ENCODE peak calls at places on chromosomes 7 and 10, in four cellular contexts. T is SK-N-SH, O is H1, U is HCT116. E is an unnamed sample.

GRCh38 chr10:98006266-98006665 is 24.2 kb downstream of the CRTAC1 start:
- DNase-seq in T (peak), O (no peak), U (no peak), E (no peak)

GRCh38 chr7:135661311-135662122 is 797 bp upstream of the STMP1 start:
- DNase-seq in T (no peak), O (no peak), U (no peak), E (no peak)

GRCh38 chr10:59104186-59104585 is 72.3 kb upstream of the PHYHIPL start:
- DNase-seq in T (no peak), O (no peak), U (no peak), E (no peak)

GRCh38 chr7:106568680-106569499 is 92.1 kb downstream of the CCDC71L start:
- DNase-seq in T (peak), O (no peak), U (peak), E (peak)

GRCh38 chr7:39357648-39358047 is 208.6 kb upstream of the YAE1 start:
- DNase-seq in T (no peak), O (peak), U (peak), E (no peak)

GRCh38 chr10:49318028-49318427 is 19.1 kb downstream of the C10orf71 start:
- DNase-seq in T (no peak), O (no peak), U (no peak), E (no peak)

GRCh38 chr10:4691776-4692175 is 134.2 kb upstream of the AKR1E2 start:
- DNase-seq in T (no peak), O (no peak), U (no peak), E (peak)

GRCh38 chr10:22984066-22984465 is 56.2 kb downstream of the ARMC3 start:
- DNase-seq in T (no peak), O (no peak), U (no peak), E (peak)

GRCh38 chr10:659710-660141 is 29.7 kb downstream of the DIP2C start:
- DNase-seq in T (no peak), O (no peak), U (no peak), E (no peak)

GRCh38 chr7:6385110-6385792 is 62.5 kb downstream of the DAGLB start:
- DNase-seq in T (no peak), O (no peak), U (peak), E (no peak)

GRCh38 chr7:5448378-5449042 is 24.9 kb upstream of the TNRC18 start:
- DNase-seq in T (peak), O (no peak), U (no peak), E (no peak)

GRCh38 chr7:19681596-19681995 is 27.2 kb downstream of the POLR1F start:
- DNase-seq in T (no peak), O (no peak), U (no peak), E (no peak)

GRCh38 chr7:21377545-21377944 is 50.3 kb upstream of the SP4 start:
- DNase-seq in T (no peak), O (no peak), U (peak), E (no peak)

GRCh38 chr10:26566525-26567348 is 128.6 kb downstream of the APBB1IP start:
- DNase-seq in T (peak), O (peak), U (no peak), E (no peak)
- H3K4me3 ChIP-seq in T (peak), O (peak), U (no peak), E (no peak)

GRCh38 chr7:102872460-102872859 is 40.3 kb upstream of the LRRC17 start:
- DNase-seq in T (no peak), O (no peak), U (no peak), E (no peak)
- TF ChIP-seq POLR2AphosphoS5 in T (peak), O (no peak), U (no peak), E (no peak)

DNA sequence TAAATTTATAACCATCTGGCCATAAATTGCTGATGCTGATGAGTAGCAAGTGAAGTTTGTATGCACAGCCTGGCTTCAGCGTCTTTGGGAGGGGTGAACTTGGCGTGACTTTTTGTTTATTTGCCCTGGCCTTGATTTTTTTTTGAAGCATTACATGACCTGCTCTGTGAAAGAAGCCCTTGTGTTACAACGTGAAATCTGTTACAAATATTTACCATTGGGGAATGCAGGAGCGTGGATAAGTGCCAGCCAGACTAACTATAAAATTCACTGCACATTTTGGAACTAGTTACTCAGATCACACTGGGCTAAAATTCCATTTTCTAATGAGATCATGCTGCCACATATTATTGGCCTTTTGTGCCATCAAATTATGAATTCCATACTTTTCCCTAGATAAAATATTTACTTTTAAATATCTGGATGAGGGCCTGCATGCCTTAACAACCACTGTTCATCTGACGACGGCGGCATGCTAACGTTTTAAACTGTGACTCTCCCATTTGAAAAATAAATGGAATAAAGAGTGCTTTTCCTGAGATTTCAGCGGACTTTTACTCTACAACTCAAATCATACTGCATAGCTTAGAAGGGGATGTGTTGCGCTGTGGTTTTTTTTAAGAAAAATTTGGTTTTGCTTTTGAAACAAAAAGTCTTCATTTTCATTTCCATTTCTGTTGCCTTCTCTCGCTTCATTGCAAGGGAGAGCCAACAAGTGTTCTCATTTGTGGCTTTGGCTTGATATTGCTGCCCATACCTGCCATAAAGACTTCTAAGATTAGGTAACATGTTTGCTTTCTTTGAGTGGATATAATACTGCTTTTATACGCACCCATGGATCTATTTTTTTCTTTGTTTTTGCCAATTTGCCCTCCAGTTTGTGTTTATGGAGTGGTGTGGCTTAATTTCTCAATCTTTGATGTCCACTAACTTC is 352.2 kb downstream of the TFEC start:
- DNase-seq in T (no peak), O (no peak), U (no peak), E (no peak)
- H3K9ac ChIP-seq in T (no peak), O (no peak), U (no peak), E (peak)

DNA sequence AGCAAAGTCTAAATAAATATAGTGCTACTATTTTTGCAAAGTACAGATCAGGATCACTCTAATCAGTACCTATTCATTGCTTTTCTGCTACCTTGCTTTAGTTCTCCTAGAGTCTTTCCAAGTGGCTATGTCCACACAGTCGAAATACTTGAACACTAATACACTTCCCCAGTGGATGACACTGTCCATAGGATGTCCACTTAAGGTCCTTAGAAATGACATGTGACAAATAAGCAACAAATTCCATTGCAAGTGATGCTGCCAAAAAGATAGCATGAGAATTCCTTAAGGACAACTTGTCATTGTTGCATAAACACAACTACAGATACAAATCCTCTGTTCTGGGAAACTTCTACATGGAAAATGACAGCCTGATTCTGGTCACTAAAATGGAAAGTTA is 93.6 kb downstream of the ANK3 start:
- DNase-seq in T (no peak), O (no peak), U (no peak), E (no peak)
- H3K4me3 ChIP-seq in T (no peak), O (no peak), U (no peak), E (no peak)

GRCh38 chr10:33286186-33286934 is 48.1 kb downstream of the NRP1 start:
- DNase-seq in T (no peak), O (no peak), U (no peak), E (no peak)
- TF ChIP-seq POLR2AphosphoS5 in T (no peak), O (no peak), U (no peak), E (no peak)

GRCh38 chr7:1054438-1055083 is 10.2 kb downstream of the GPR146 start:
- DNase-seq in T (no peak), O (no peak), U (no peak), E (no peak)

GRCh38 chr7:1050956-1051690 is 6.8 kb downstream of the GPR146 start:
- DNase-seq in T (no peak), O (no peak), U (no peak), E (no peak)

GRCh38 chr7:1053816-1054370 is 9.5 kb downstream of the GPR146 start:
- DNase-seq in T (no peak), O (no peak), U (no peak), E (no peak)

GRCh38 chr7:1052031-1052818 is 7.9 kb downstream of the GPR146 start:
- DNase-seq in T (no peak), O (no peak), U (no peak), E (no peak)

GRCh38 chr7:1053002-1053411 is 8.7 kb downstream of the GPR146 start:
- DNase-seq in T (no peak), O (peak), U (no peak), E (no peak)
- H3K9ac ChIP-seq in T (no peak), O (no peak), U (no peak), E (peak)

GRCh38 chr10:99522511-99523250 is 10.1 kb upstream of the NKX2-3 start:
- DNase-seq in T (peak), O (peak), U (no peak), E (no peak)
- H3K4me3 ChIP-seq in T (no peak), O (peak), U (no peak), E (no peak)

E was measured in SK-N-MC.